ENCODE peak calls at places on chromosomes 13 and 19, in eight cellular contexts. S is breast epithelium, K is SK-N-SH, Z is K562, A is HCT116, T is suprapubic skin, Y is stomach, C is HL-60. E is an unnamed sample.

GRCh38 chr13:36418022-36418805 is 14.1 kb upstream of the CCNA1 start:
- DNase-seq in S (no peak), K (no peak), Z (no peak), A (no peak), T (no peak), Y (no peak), C (peak), E (no peak)

GRCh38 chr13:102466836-102467235 is 65.0 kb upstream of the FGF14 start:
- DNase-seq in S (no peak), K (no peak), Z (no peak), A (no peak), T (no peak), Y (no peak), C (no peak), E (no peak)

GRCh38 chr13:109274188-109274821 is 512.1 kb downstream of the IRS2 start:
- DNase-seq in S (no peak), K (no peak), Z (no peak), A (no peak), T (no peak), Y (no peak), C (no peak), E (no peak)

GRCh38 chr13:98026457-98026857 is 73.0 kb downstream of the IPO5 start:
- DNase-seq in S (no peak), K (no peak), Z (no peak), A (no peak), T (no peak), Y (no peak), C (no peak), E (no peak)

GRCh38 chr13:75685239-75685697 is 49.1 kb downstream of the LMO7 start:
- DNase-seq in S (no peak), K (no peak), Z (no peak), A (no peak), T (no peak), Y (no peak), C (no peak), E (no peak)

GRCh38 chr13:87923713-87924112 is 252.5 kb downstream of the SLITRK5 start:
- DNase-seq in S (no peak), K (no peak), Z (no peak), A (no peak), T (no peak), Y (no peak), C (no peak), E (no peak)

GRCh38 chr19:35351441-35352176 is 3.9 kb downstream of the FFAR1 start:
- DNase-seq in S (peak), K (no peak), Z (peak), A (no peak), T (no peak), Y (no peak), C (no peak), E (no peak)

GRCh38 chr19:44892932-44893331 is 1.9 kb downstream of the TOMM40 start:
- DNase-seq in S (no peak), K (no peak), Z (no peak), A (no peak), T (no peak), Y (no peak), C (no peak), E (no peak)

GRCh38 chr13:47110141-47110540 is 213.3 kb upstream of the HTR2A start:
- DNase-seq in S (no peak), K (no peak), Z (no peak), A (no peak), T (no peak), Y (no peak), C (no peak), E (no peak)

GRCh38 chr19:11191273-11191755 is 6.0 kb downstream of the KANK2 start:
- DNase-seq in S (no peak), K (peak), Z (peak), A (no peak), T (peak), Y (peak), C (no peak), E (no peak)

GRCh38 chr19:41206926-41207750 is 11.9 kb upstream of the AXL start:
- DNase-seq in S (no peak), K (no peak), Z (peak), A (no peak), T (peak), Y (peak), C (no peak), E (no peak)

GRCh38 chr19:43697295-43697694 is 18.6 kb upstream of the IRGC start:
- DNase-seq in S (no peak), K (no peak), Z (no peak), A (no peak), T (no peak), Y (no peak), C (no peak), E (no peak)

GRCh38 chr13:87498681-87499080 is 172.5 kb upstream of the SLITRK5 start:
- DNase-seq in S (no peak), K (no peak), Z (no peak), A (no peak), T (no peak), Y (no peak), C (no peak), E (no peak)

GRCh38 chr19:35125270-35125717 is 9.6 kb downstream of the LGI4 start:
- DNase-seq in S (no peak), K (no peak), Z (no peak), A (no peak), T (no peak), Y (no peak), C (no peak), E (no peak)

GRCh38 chr19:10417598-10418280 is 2.6 kb upstream of the PDE4A start:
- DNase-seq in S (no peak), K (peak), Z (peak), A (no peak), T (no peak), Y (no peak), C (no peak), E (no peak)

GRCh38 chr13:110281736-110282135 is 25.2 kb downstream of the COL4A1 start:
- DNase-seq in S (no peak), K (no peak), Z (no peak), A (no peak), T (no peak), Y (no peak), C (no peak), E (peak)

GRCh38 chr19:39828015-39828633 is 5.8 kb downstream of the DYRK1B start:
- DNase-seq in S (no peak), K (no peak), Z (no peak), A (no peak), T (no peak), Y (no peak), C (no peak), E (no peak)

GRCh38 chr13:44668707-44669106 is 92.6 kb upstream of the TSC22D1 start:
- DNase-seq in S (no peak), K (no peak), Z (no peak), A (no peak), T (no peak), Y (no peak), C (no peak), E (no peak)

GRCh38 chr13:49443327-49443688 is 556 bp downstream of the CAB39L start:
- DNase-seq in S (no peak), K (peak), Z (no peak), A (no peak), T (no peak), Y (no peak), C (no peak), E (no peak)

GRCh38 chr19:1747285-1748114 is 5.8 kb upstream of the ONECUT3 start:
- DNase-seq in S (no peak), K (no peak), Z (peak), A (peak), T (no peak), Y (peak), C (no peak), E (no peak)

GRCh38 chr13:73326215-73326558 is 267.4 kb downstream of the KLF5 start:
- DNase-seq in S (no peak), K (no peak), Z (no peak), A (no peak), T (no peak), Y (no peak), C (no peak), E (no peak)

GRCh38 chr19:13729859-13730258 is 34.5 kb upstream of the MRI1 start:
- DNase-seq in S (no peak), K (no peak), Z (no peak), A (no peak), T (no peak), Y (no peak), C (no peak), E (no peak)

GRCh38 chr13:36362914-36363313 is 16.7 kb upstream of the SPART start:
- DNase-seq in S (no peak), K (no peak), Z (no peak), A (no peak), T (no peak), Y (no peak), C (no peak), E (no peak)

GRCh38 chr13:99237981-99238662 is 20.1 kb downstream of the GPR18 start:
- DNase-seq in S (no peak), K (no peak), Z (no peak), A (no peak), T (no peak), Y (no peak), C (no peak), E (no peak)

GRCh38 chr19:23764781-23765180 is 6.1 kb upstream of the ZNF681 start:
- DNase-seq in S (no peak), K (no peak), Z (peak), A (no peak), T (no peak), Y (no peak), C (no peak), E (no peak)

GRCh38 chr13:59111711-59112110 is 1052.0 kb downstream of the DIAPH3 start:
- DNase-seq in S (no peak), K (no peak), Z (no peak), A (no peak), T (no peak), Y (no peak), C (no peak), E (no peak)

GRCh38 chr13:53045110-53045509 is 16.5 kb downstream of the OLFM4 start:
- DNase-seq in S (no peak), K (peak), Z (no peak), A (no peak), T (no peak), Y (peak), C (no peak), E (no peak)

DNA sequence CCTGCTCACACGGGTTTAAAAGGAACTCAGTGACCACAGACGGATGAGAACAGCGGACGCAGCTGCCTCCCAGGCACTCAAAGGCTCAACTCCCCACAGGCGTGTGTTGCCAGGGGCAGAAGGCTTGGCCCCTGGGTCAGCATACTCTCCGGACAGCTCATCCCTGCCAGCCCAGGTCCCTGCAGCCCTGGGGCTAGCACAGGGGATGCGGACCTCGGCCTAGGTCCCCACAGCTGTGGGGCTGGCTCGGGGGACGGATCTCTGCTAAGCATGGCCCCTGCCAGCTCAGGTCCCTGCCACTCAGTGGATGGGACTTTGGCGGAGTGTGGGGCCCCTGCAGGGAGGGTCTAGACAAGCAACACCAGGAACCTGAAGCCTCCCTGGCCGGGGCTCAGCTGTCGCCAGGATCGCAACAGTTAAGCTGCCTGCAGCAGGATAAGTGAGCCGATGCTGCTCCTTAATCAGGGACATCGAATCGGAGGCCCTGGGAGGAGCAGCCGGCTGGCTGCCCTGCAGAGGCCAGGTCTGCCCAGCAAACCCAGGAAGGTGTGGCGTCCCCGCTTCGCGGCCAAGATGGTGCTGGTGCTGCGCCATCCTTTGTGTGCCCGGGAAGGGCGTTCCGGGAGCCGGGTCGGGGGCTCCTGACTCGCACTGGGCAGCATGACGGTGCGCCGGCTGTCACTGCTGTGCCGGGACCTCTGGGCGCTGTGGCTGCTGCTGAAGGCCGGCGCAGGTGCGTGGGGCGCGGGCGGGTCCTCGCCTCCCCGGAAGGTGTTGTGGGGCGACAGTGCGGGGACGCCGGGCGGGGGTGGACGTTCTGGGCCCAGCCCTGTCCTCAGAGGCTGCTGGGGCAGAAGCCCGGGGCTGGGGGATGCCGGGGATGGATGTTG is 32.5 kb downstream of the MCF2L start:
- DNase-seq in S (peak), K (peak), Z (no peak), A (no peak), T (no peak), Y (peak), C (no peak), E (no peak)
- H3K4me3 ChIP-seq in S (no peak), K (peak), Z (no peak), A (no peak), T (peak), Y (peak), C (no peak), E (peak)

GRCh38 chr19:38726761-38727301 is 17.4 kb downstream of the CAPN12 start:
- DNase-seq in S (no peak), K (no peak), Z (no peak), A (no peak), T (no peak), Y (no peak), C (no peak), E (no peak)

GRCh38 chr19:38727868-38728660 is 16.2 kb downstream of the CAPN12 start:
- DNase-seq in S (no peak), K (no peak), Z (peak), A (no peak), T (no peak), Y (no peak), C (no peak), E (no peak)

GRCh38 chr19:38725469-38726283 is 18.6 kb downstream of the CAPN12 start:
- DNase-seq in S (no peak), K (no peak), Z (no peak), A (no peak), T (no peak), Y (no peak), C (no peak), E (no peak)

GRCh38 chr19:38727306-38727867 is 16.9 kb downstream of the CAPN12 start:
- DNase-seq in S (no peak), K (no peak), Z (no peak), A (no peak), T (no peak), Y (no peak), C (no peak), E (no peak)

DNA sequence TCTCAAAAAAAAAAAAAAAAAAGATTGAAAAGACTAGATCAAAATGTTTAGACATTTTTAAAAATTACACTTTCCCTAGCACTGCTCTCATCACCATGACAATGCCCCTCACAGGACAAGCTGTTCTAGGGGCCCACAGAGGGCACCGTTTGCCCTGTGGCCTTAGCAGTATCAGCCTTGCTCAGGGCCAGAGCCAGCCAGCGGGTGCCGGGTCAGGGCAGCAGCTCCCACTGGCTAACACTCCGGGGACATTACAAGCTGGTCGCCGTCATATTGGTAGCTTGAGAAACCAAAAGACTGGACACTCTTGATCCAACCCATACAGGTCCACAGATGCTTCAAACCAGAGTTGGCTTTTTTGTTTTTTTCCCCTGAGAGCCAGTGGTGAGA is 18.0 kb downstream of the CAPN12 start:
- DNase-seq in S (no peak), K (no peak), Z (no peak), A (no peak), T (no peak), Y (no peak), C (no peak), E (no peak)
- TF ChIP-seq POLR2AphosphoS5 in S (no peak), K (no peak), Z (no peak), A (peak), T (no peak), Y (no peak), C (no peak), E (no peak)

GRCh38 chr19:12350185-12350889 is 15.1 kb downstream of the ZNF442 start:
- DNase-seq in S (no peak), K (no peak), Z (no peak), A (no peak), T (no peak), Y (no peak), C (no peak), E (no peak)
- TF ChIP-seq CTCF in S (no peak), K (no peak), Z (no peak), A (no peak), T (no peak), Y (no peak), C (no peak), E (no peak)

DNA sequence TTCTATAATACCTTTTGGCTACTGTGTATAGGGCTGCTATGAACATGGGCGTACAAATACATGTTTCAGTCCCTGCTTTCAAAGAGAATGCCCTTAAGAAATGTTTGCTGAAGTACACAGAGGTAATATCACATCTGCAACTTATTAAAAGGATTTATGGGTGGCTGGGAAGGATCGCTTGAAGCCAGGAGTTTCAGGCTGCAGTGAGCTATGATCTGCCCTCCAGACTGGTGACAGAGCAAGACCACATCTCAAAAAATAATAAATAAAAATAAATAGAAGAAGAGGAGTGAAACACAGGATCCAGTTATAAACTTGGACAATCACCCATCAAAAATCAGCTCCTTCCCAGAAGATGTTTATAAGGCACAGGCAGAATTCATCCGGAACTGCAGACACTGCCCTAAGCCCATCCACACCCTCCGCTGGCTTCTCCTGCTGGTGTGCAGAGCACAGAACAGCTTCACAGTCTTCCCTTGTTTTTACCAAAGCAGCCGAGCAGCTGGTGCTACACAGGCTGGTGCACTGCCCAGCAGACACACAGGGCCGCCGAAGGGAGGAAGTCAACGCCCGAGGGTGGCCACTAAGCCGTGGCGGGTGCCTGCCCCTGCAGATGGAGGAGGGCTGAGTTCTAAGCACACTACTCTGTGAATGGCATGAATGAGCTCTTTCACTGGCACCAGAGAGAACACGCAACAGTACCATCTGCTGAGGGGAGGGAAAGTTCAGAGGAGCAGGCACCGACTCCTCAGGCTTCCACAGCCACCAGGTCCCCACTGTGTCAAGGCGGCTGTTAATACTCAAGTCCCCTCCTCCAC is 44.0 kb downstream of the BRD4 start:
- DNase-seq in S (no peak), K (peak), Z (no peak), A (no peak), T (no peak), Y (peak), C (no peak), E (no peak)
- H3K4me3 ChIP-seq in S (no peak), K (no peak), Z (no peak), A (no peak), T (no peak), Y (peak), C (no peak), E (peak)

DNA sequence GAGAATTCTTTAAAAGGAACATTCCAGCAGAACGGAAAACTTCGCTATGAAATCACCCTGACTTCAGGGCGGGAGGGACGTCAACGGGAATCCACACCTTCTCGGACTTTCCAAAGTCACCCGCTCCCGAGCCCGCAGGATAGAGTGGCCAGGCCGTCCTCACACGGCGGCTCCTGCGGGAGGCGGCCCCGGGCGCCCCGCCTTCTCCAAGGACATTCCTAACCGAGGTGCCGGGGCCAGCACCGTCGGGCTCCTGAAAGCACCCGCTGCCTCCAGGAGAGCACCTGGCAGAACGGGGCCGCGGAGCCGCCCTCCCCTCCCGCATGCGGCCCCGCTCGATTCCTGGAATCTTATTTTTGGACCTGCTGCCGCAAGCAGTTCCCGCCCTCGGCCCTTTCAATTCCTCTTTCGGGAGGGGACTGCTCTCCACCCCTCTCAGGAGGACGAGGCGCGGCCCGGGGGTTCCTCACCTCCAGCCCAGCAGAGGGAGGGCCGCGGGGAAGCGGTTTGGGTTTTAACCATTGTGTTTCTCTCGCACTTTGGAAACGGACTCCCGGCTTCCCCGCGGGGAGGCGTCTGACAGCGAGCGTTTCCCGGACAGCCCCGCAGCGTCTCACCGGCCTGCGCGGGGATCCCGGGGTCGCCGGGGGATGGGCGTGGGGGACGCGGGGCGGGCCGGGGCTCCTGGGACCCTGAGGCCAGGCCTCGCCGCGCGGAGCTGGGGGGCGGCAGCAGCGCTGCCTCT is 938 bp downstream of the GAS6 start:
- DNase-seq in S (peak), K (peak), Z (peak), A (no peak), T (peak), Y (peak), C (peak), E (no peak)
- TF ChIP-seq POLR2AphosphoS5 in S (peak), K (no peak), Z (no peak), A (no peak), T (no peak), Y (peak), C (no peak), E (no peak)

DNA sequence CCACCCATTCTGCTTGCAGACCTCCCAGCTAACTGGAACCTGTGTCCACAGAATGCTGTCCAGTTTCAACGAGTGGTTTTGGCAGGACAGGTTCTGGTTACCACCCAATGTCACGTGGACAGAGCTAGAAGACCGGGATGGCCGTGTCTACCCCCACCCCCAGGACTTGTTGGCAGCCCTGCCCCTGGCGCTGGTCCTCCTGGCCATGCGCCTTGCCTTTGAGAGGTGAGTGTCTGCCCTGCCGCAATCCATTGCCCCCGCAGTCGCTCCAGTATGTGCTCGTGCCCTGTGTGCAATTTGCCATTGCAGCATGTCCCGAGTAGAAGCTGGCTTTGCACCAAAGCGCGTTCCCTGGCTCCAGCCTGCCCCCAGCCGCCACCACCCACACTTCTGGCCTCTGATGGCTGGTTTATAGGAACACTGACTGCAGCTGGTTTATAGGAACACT is 41.9 kb downstream of the CERS4 start:
- DNase-seq in S (peak), K (no peak), Z (no peak), A (no peak), T (peak), Y (peak), C (no peak), E (no peak)
- TF ChIP-seq CTCF in S (peak), K (no peak), Z (no peak), A (no peak), T (no peak), Y (no peak), C (no peak), E (no peak)